ENCODE peak calls at places on chromosome 10, in five cellular contexts. One of them, this sample, is unnamed.

GRCh38 chr10:73897693-73898092 is 13.2 kb upstream of the PLAU start:
- DNase-seq in fibroblast of lung: no peak
- DNase-seq in keratinocyte: no peak
- DNase-seq in GM23338: no peak
- DNase-seq in MM.1S: no peak
- DNase-seq in this sample: no peak

GRCh38 chr10:48782321-48782720 is 97.6 kb downstream of the WDFY4 start:
- DNase-seq in fibroblast of lung: no peak
- DNase-seq in keratinocyte: no peak
- DNase-seq in GM23338: no peak
- DNase-seq in MM.1S: no peak
- DNase-seq in this sample: no peak

GRCh38 chr10:126723226-126723625 is 52.7 kb upstream of the C10orf90 start:
- DNase-seq in fibroblast of lung: no peak
- DNase-seq in keratinocyte: no peak
- DNase-seq in GM23338: no peak
- DNase-seq in MM.1S: no peak
- DNase-seq in this sample: no peak

GRCh38 chr10:125962200-125962599 is 65.8 kb downstream of the FANK1 start:
- DNase-seq in fibroblast of lung: no peak
- DNase-seq in keratinocyte: no peak
- DNase-seq in GM23338: no peak
- DNase-seq in MM.1S: no peak
- DNase-seq in this sample: no peak

GRCh38 chr10:6300106-6300783 is 97.5 kb downstream of the PFKFB3 start:
- DNase-seq in fibroblast of lung: peak; percentile 58
- DNase-seq in keratinocyte: no peak
- DNase-seq in GM23338: no peak
- DNase-seq in MM.1S: peak; percentile 78
- DNase-seq in this sample: no peak

GRCh38 chr10:47334627-47335026 is 12.4 kb downstream of the GDF2 start:
- DNase-seq in fibroblast of lung: no peak
- DNase-seq in keratinocyte: no peak
- DNase-seq in GM23338: no peak
- DNase-seq in MM.1S: no peak
- DNase-seq in this sample: no peak

GRCh38 chr10:112536663-112537062 is 89.6 kb downstream of the VTI1A start:
- DNase-seq in fibroblast of lung: no peak
- DNase-seq in keratinocyte: no peak
- DNase-seq in GM23338: no peak
- DNase-seq in MM.1S: no peak
- DNase-seq in this sample: no peak

GRCh38 chr10:48332166-48332870 is 25.8 kb downstream of the MAPK8 start:
- DNase-seq in fibroblast of lung: no peak
- DNase-seq in keratinocyte: no peak
- DNase-seq in GM23338: no peak
- DNase-seq in MM.1S: no peak
- DNase-seq in this sample: no peak

GRCh38 chr10:77965294-77965693 is 38.7 kb upstream of the DLG5 start:
- DNase-seq in fibroblast of lung: peak; percentile 91
- DNase-seq in keratinocyte: no peak
- DNase-seq in GM23338: no peak
- DNase-seq in MM.1S: no peak
- DNase-seq in this sample: no peak

GRCh38 chr10:132507956-132508490 is 29.6 kb upstream of the INPP5A start:
- DNase-seq in fibroblast of lung: no peak
- DNase-seq in keratinocyte: no peak
- DNase-seq in GM23338: no peak
- DNase-seq in MM.1S: no peak
- DNase-seq in this sample: peak; percentile 31

GRCh38 chr10:43846187-43846680 is 197.6 kb upstream of the ZNF32 start:
- DNase-seq in fibroblast of lung: peak; percentile 54
- DNase-seq in keratinocyte: no peak
- DNase-seq in GM23338: no peak
- DNase-seq in MM.1S: no peak
- DNase-seq in this sample: no peak

GRCh38 chr10:14751576-14752330 is 22.9 kb downstream of the FAM107B start:
- DNase-seq in fibroblast of lung: no peak
- DNase-seq in keratinocyte: no peak
- DNase-seq in GM23338: peak; percentile 24
- DNase-seq in MM.1S: no peak
- DNase-seq in this sample: no peak

GRCh38 chr10:115555887-115556402 is 462.8 kb downstream of the ATRNL1 start:
- DNase-seq in fibroblast of lung: no peak
- DNase-seq in keratinocyte: no peak
- DNase-seq in GM23338: no peak
- DNase-seq in MM.1S: no peak
- DNase-seq in this sample: no peak

GRCh38 chr10:26438534-26439269 is 561 bp downstream of the APBB1IP start:
- DNase-seq in fibroblast of lung: peak; percentile 30
- DNase-seq in keratinocyte: no peak
- DNase-seq in GM23338: peak; percentile 61
- DNase-seq in MM.1S: no peak
- DNase-seq in this sample: peak; percentile 72

GRCh38 chr10:104218751-104219150 is 13.4 kb downstream of the CFAP43 start:
- DNase-seq in fibroblast of lung: no peak
- DNase-seq in keratinocyte: no peak
- DNase-seq in GM23338: no peak
- DNase-seq in MM.1S: peak; percentile 19
- DNase-seq in this sample: no peak

GRCh38 chr10:22620140-22620857 is 94.1 kb downstream of the PIP4K2A start:
- DNase-seq in fibroblast of lung: peak; percentile 98
- DNase-seq in keratinocyte: peak; percentile 75
- DNase-seq in GM23338: no peak
- DNase-seq in MM.1S: no peak
- DNase-seq in this sample: no peak

GRCh38 chr10:79405221-79405994 is 40.0 kb downstream of the ZCCHC24 start:
- DNase-seq in fibroblast of lung: no peak
- DNase-seq in keratinocyte: no peak
- DNase-seq in GM23338: no peak
- DNase-seq in MM.1S: peak; percentile 31
- DNase-seq in this sample: no peak

GRCh38 chr10:52466464-52466863 is 152.4 kb downstream of the DKK1 start:
- DNase-seq in fibroblast of lung: no peak
- DNase-seq in keratinocyte: no peak
- DNase-seq in GM23338: no peak
- DNase-seq in MM.1S: peak; percentile 86
- DNase-seq in this sample: no peak

GRCh38 chr10:15168296-15168780 is at the start of gene NMT2:
- DNase-seq in fibroblast of lung: peak; percentile 78
- DNase-seq in keratinocyte: peak; percentile 21
- DNase-seq in GM23338: peak; percentile 85
- DNase-seq in MM.1S: peak; percentile 83
- DNase-seq in this sample: no peak

GRCh38 chr10:79178070-79178576 is 109.4 kb downstream of the ZMIZ1 start:
- DNase-seq in fibroblast of lung: no peak
- DNase-seq in keratinocyte: no peak
- DNase-seq in GM23338: no peak
- DNase-seq in MM.1S: no peak
- DNase-seq in this sample: peak; percentile 49

GRCh38 chr10:77597560-77597959 is 40.0 kb downstream of the KCNMA1 start:
- DNase-seq in fibroblast of lung: no peak
- DNase-seq in keratinocyte: no peak
- DNase-seq in GM23338: no peak
- DNase-seq in MM.1S: no peak
- DNase-seq in this sample: no peak

GRCh38 chr10:16944081-16944922 is 127.1 kb upstream of the RSU1 start:
- DNase-seq in fibroblast of lung: peak; percentile 76
- DNase-seq in keratinocyte: no peak
- DNase-seq in GM23338: no peak
- DNase-seq in MM.1S: no peak
- DNase-seq in this sample: no peak

GRCh38 chr10:119431034-119431767 is 111.3 kb downstream of the RGS10 start:
- DNase-seq in fibroblast of lung: peak; percentile 16
- DNase-seq in keratinocyte: no peak
- DNase-seq in GM23338: no peak
- DNase-seq in MM.1S: no peak
- DNase-seq in this sample: no peak

GRCh38 chr10:13458107-13458761 is 70.6 kb downstream of the BEND7 start:
- DNase-seq in fibroblast of lung: peak; percentile 68
- DNase-seq in keratinocyte: no peak
- DNase-seq in GM23338: no peak
- DNase-seq in MM.1S: no peak
- DNase-seq in this sample: no peak

GRCh38 chr10:125261491-125262186 is 101.3 kb upstream of the CTBP2 start:
- DNase-seq in fibroblast of lung: no peak
- DNase-seq in keratinocyte: no peak
- DNase-seq in GM23338: no peak
- DNase-seq in MM.1S: no peak
- DNase-seq in this sample: no peak

GRCh38 chr10:104766341-104766740 is 125.3 kb downstream of the SORCS3 start:
- DNase-seq in fibroblast of lung: peak; percentile 24
- DNase-seq in keratinocyte: peak; percentile 17
- DNase-seq in GM23338: no peak
- DNase-seq in MM.1S: no peak
- DNase-seq in this sample: no peak

GRCh38 chr10:30804478-30805055 is 175.0 kb upstream of the LYZL2 start:
- DNase-seq in fibroblast of lung: peak; percentile 52
- DNase-seq in keratinocyte: no peak
- DNase-seq in GM23338: no peak
- DNase-seq in MM.1S: no peak
- DNase-seq in this sample: no peak

GRCh38 chr10:30805061-30805460 is 175.5 kb upstream of the LYZL2 start:
- DNase-seq in fibroblast of lung: no peak
- DNase-seq in keratinocyte: no peak
- DNase-seq in GM23338: no peak
- DNase-seq in MM.1S: no peak
- DNase-seq in this sample: no peak

GRCh38 chr10:30803901-30804322 is 174.4 kb upstream of the LYZL2 start:
- DNase-seq in fibroblast of lung: peak; percentile 77
- DNase-seq in keratinocyte: no peak
- DNase-seq in GM23338: no peak
- DNase-seq in MM.1S: no peak
- DNase-seq in this sample: no peak

GRCh38 chr10:30806824-30807223 is 177.3 kb upstream of the LYZL2 start:
- DNase-seq in fibroblast of lung: no peak
- DNase-seq in keratinocyte: no peak
- DNase-seq in GM23338: no peak
- DNase-seq in MM.1S: no peak
- DNase-seq in this sample: no peak

GRCh38 chr10:30803058-30803457 is 173.5 kb upstream of the LYZL2 start:
- DNase-seq in fibroblast of lung: no peak
- DNase-seq in keratinocyte: no peak
- DNase-seq in GM23338: no peak
- DNase-seq in MM.1S: no peak
- DNase-seq in this sample: no peak
- H3K4me3 ChIP-seq in fibroblast of lung: no peak overlapping the region
- H3K4me3 ChIP-seq in keratinocyte: no peak overlapping the region
- H3K4me3 ChIP-seq in GM23338: no peak overlapping the region
- H3K4me3 ChIP-seq in MM.1S: no peak overlapping the region
- H3K4me3 ChIP-seq in this sample: no peak overlapping the region

GRCh38 chr10:95304976-95305375 is 14.2 kb upstream of the PDLIM1 start:
- DNase-seq in fibroblast of lung: no peak
- DNase-seq in keratinocyte: no peak
- DNase-seq in GM23338: no peak
- DNase-seq in MM.1S: no peak
- DNase-seq in this sample: no peak
- H3K36me3 ChIP-seq in fibroblast of lung: no peaks in the 10 kb centered on the region
- H3K36me3 ChIP-seq in keratinocyte: no peaks in the 10 kb centered on the region
- H3K36me3 ChIP-seq in GM23338: no peaks in the 10 kb centered on the region
- H3K36me3 ChIP-seq in MM.1S: no peaks in the 10 kb centered on the region
- H3K36me3 ChIP-seq in this sample: no peaks in the 10 kb centered on the region

DNA sequence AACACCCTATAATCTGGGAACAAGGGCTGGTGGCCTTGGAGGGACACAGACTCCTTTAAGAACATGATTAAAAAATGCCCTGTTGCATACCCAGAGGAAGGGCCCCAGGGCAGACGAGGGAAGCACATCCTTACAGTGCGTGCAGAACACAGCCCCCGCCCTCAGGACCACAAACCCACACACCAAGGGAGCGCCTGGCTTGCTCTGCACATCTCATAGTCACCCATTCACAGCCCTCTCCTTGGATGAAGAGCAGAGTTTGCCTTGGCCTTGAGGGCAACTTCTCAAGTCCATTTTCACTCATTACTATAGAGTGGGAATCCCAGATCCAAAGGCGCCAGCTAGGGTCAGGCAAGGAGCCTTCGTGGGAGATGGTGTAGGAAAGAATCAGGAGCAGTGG is 6.3 kb upstream of the VSIR start:
- DNase-seq in fibroblast of lung: no peak
- DNase-seq in keratinocyte: no peak
- DNase-seq in GM23338: no peak
- DNase-seq in MM.1S: no peak
- DNase-seq in this sample: no peak
- H3K4me3 ChIP-seq in fibroblast of lung: no peak overlapping the region
- H3K4me3 ChIP-seq in keratinocyte: no peak overlapping the region
- H3K4me3 ChIP-seq in GM23338: no peak overlapping the region
- H3K4me3 ChIP-seq in MM.1S: no peak overlapping the region
- H3K4me3 ChIP-seq in this sample: no peak overlapping the region

GRCh38 chr10:71294091-71294561 is 24.9 kb upstream of the SLC29A3 start:
- DNase-seq in fibroblast of lung: no peak
- DNase-seq in keratinocyte: peak; percentile 49
- DNase-seq in GM23338: no peak
- DNase-seq in MM.1S: no peak
- DNase-seq in this sample: no peak
- H3K36me3 ChIP-seq in fibroblast of lung: no peaks in the 10 kb centered on the region
- H3K36me3 ChIP-seq in keratinocyte: no peaks in the 10 kb centered on the region
- H3K36me3 ChIP-seq in GM23338: no peaks in the 10 kb centered on the region
- H3K36me3 ChIP-seq in MM.1S: no peaks in the 10 kb centered on the region
- H3K36me3 ChIP-seq in this sample: peaks cover 15% of the 10 kb centered on the region

GRCh38 chr10:91592282-91593020 is 40.4 kb downstream of the PPP1R3C start:
- DNase-seq in fibroblast of lung: no peak
- DNase-seq in keratinocyte: no peak
- DNase-seq in GM23338: no peak
- DNase-seq in MM.1S: no peak
- DNase-seq in this sample: no peak
- H3K4me3 ChIP-seq in fibroblast of lung: no peak overlapping the region
- H3K4me3 ChIP-seq in keratinocyte: no peak overlapping the region
- H3K4me3 ChIP-seq in GM23338: no peak overlapping the region
- H3K4me3 ChIP-seq in MM.1S: no peak overlapping the region
- H3K4me3 ChIP-seq in this sample: no peak overlapping the region

GRCh38 chr10:80517416-80518142 is 20.1 kb upstream of the SH2D4B start:
- DNase-seq in fibroblast of lung: no peak
- DNase-seq in keratinocyte: no peak
- DNase-seq in GM23338: no peak
- DNase-seq in MM.1S: no peak
- DNase-seq in this sample: no peak
- H3K36me3 ChIP-seq in fibroblast of lung: peaks cover 12% of the 10 kb centered on the region
- H3K36me3 ChIP-seq in keratinocyte: peaks cover 71% of the 10 kb centered on the region
- H3K36me3 ChIP-seq in GM23338: peaks cover 7% of the 10 kb centered on the region
- H3K36me3 ChIP-seq in MM.1S: no peaks in the 10 kb centered on the region
- H3K36me3 ChIP-seq in this sample: peaks cover 12% of the 10 kb centered on the region

DNA sequence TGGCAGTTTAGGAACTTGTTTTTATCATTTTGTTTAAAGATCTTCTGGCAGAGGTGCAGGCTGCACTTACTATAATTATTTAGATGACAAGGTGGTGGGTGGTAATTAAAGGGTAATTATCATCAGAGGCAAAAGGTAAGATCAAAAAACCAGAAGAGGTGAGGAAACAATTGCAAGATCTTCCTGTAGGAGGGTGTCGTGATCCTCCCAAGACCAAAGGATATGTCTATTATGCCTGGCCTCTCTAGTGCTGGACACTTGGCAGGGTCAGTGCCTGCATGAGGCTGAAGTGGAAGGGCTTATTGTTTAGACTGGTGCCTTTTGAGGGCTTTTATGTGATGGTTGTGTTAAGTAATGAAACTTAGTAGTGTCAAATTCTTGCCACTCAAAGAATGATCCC is 1.8 kb upstream of the WAPL start:
- DNase-seq in fibroblast of lung: peak; percentile 17
- DNase-seq in keratinocyte: no peak
- DNase-seq in GM23338: peak; percentile 32
- DNase-seq in MM.1S: no peak
- DNase-seq in this sample: peak; percentile 59
- H3K4me3 ChIP-seq in fibroblast of lung: peak overlapping the region; percentile 94
- H3K4me3 ChIP-seq in keratinocyte: peak overlapping the region; percentile 92
- H3K4me3 ChIP-seq in GM23338: peak overlapping the region; percentile 96
- H3K4me3 ChIP-seq in MM.1S: no peak overlapping the region
- H3K4me3 ChIP-seq in this sample: no peak overlapping the region